ENCODE peak calls at places on chromosomes 13 and 19, in seven cellular contexts. L is AG08395, I is GM20000, R is choroid plexus epithelial cell, S is GM12865, K is cardiac septum, G is naive B cell. F is an unnamed sample.

GRCh38 chr13:40315416-40316064 is 350.9 kb downstream of the FOXO1 start:
- DNase-seq in K (no peak), R (peak; percentile 18), S (peak; percentile 48), G (no peak), I (no peak), L (no peak), F (peak; percentile 49)

GRCh38 chr13:33230178-33230881 is 55.2 kb downstream of the STARD13 start:
- DNase-seq in K (no peak), S (no peak), R (peak; percentile 79), G (no peak), L (peak; percentile 31), I (no peak), F (peak; percentile 67)

GRCh38 chr19:31070676-31071075 is 278.6 kb downstream of the TSHZ3 start:
- DNase-seq in I (no peak), L (no peak), G (no peak), K (no peak), S (no peak), R (no peak), F (no peak)

GRCh38 chr19:19464339-19465098 is 50.8 kb downstream of the TSSK6 start:
- DNase-seq in I (no peak), K (no peak), S (no peak), G (no peak), L (peak; percentile 58), R (peak; percentile 85), F (peak; percentile 78)

GRCh38 chr13:94298346-94298745 is 181.1 kb downstream of the DCT start:
- DNase-seq in G (no peak), R (no peak), I (no peak), S (no peak), L (no peak), K (no peak), F (no peak)

GRCh38 chr13:93558637-93559036 is 332.0 kb downstream of the GPC6 start:
- DNase-seq in I (no peak), L (no peak), K (no peak), G (no peak), R (no peak), S (no peak), F (no peak)

GRCh38 chr19:30674656-30675055 is 302.5 kb downstream of the ZNF536 start:
- DNase-seq in L (no peak), G (no peak), I (no peak), R (no peak), K (no peak), S (no peak), F (no peak)

GRCh38 chr13:34391071-34391470 is 551.0 kb upstream of the NBEA start:
- DNase-seq in R (peak; percentile 52), I (no peak), L (peak; percentile 56), G (no peak), S (no peak), K (no peak), F (no peak)

GRCh38 chr13:88736026-88736425 is 1064.9 kb downstream of the SLITRK5 start:
- DNase-seq in R (no peak), I (no peak), S (no peak), K (no peak), G (no peak), L (no peak), F (no peak)

GRCh38 chr13:42720116-42720857 is 61.1 kb upstream of the FAM216B start:
- DNase-seq in R (peak; percentile 99), S (peak; percentile 58), G (no peak), K (no peak), L (peak; percentile 90), I (no peak), F (peak; percentile 100)

GRCh38 chr13:76503756-76504155 is 382.4 kb downstream of the KCTD12 start:
- DNase-seq in R (no peak), K (no peak), I (no peak), G (no peak), L (no peak), S (no peak), F (no peak)

GRCh38 chr19:17706750-17707181 is 12.5 kb upstream of the MAP1S start:
- DNase-seq in R (peak; percentile 58), I (no peak), K (no peak), L (peak; percentile 64), G (no peak), S (no peak), F (peak; percentile 54)

GRCh38 chr13:112905619-112905989 is 63.4 kb upstream of the MCF2L start:
- DNase-seq in I (no peak), L (no peak), K (no peak), S (no peak), G (no peak), R (no peak), F (no peak)

GRCh38 chr19:5339950-5340636 is 519 bp downstream of the PTPRS start:
- DNase-seq in I (peak; percentile 62), G (no peak), L (no peak), R (no peak), K (no peak), S (no peak), F (no peak)

GRCh38 chr13:97496511-97496910 is 62.5 kb downstream of the RAP2A start:
- DNase-seq in R (peak; percentile 37), I (no peak), G (no peak), K (no peak), S (no peak), L (no peak), F (peak; percentile 51)

GRCh38 chr13:113942591-113943103 is 31.2 kb downstream of the C13orf46 start:
- DNase-seq in K (no peak), L (no peak), I (no peak), R (no peak), G (no peak), S (no peak), F (no peak)

GRCh38 chr13:40235160-40235796 is 431.2 kb downstream of the FOXO1 start:
- DNase-seq in G (no peak), S (no peak), K (no peak), I (no peak), R (no peak), L (no peak), F (peak; percentile 79)

GRCh38 chr13:50645092-50645491 is 198.4 kb downstream of the DLEU7 start:
- DNase-seq in I (no peak), S (no peak), L (no peak), G (no peak), K (no peak), R (peak; percentile 80), F (peak; percentile 79)

GRCh38 chr13:50788551-50788950 is 54.9 kb downstream of the DLEU7 start:
- DNase-seq in R (no peak), K (no peak), I (no peak), S (no peak), G (no peak), L (peak; percentile 58), F (no peak)

GRCh38 chr19:17311455-17312248 is 2.3 kb downstream of the DDA1 start:
- DNase-seq in S (no peak), K (no peak), R (peak; percentile 87), G (no peak), I (no peak), L (peak; percentile 59), F (no peak)

GRCh38 chr13:21079206-21079605 is 17.8 kb upstream of the LATS2 start:
- DNase-seq in R (peak; percentile 32), I (no peak), G (no peak), K (no peak), S (no peak), L (no peak), F (no peak)

GRCh38 chr19:13208964-13209796 is 59.0 kb downstream of the IER2 start:
- DNase-seq in I (peak; percentile 72), K (no peak), R (no peak), L (peak; percentile 19), S (peak; percentile 52), G (peak; percentile 27), F (no peak)

GRCh38 chr13:97307882-97308624 is 85.9 kb downstream of the MBNL2 start:
- DNase-seq in R (peak; percentile 35), G (no peak), K (no peak), S (no peak), L (peak; percentile 69), I (no peak), F (peak; percentile 63)

GRCh38 chr13:31044658-31045620 is 112.5 kb downstream of the TEX26 start:
- DNase-seq in K (no peak), G (no peak), I (no peak), L (no peak), S (peak; percentile 37), R (no peak), F (no peak)

F was measured in cardiac fibroblast.